ENCODE peak calls at places on chromosomes 2 and 18, in ten cellular contexts. One of them, this sample, is unnamed.

GRCh38 chr18:66838340-66838987 is 234.6 kb upstream of the CDH19 start:
- DNase-seq in right atrium auricular region: peak
- DNase-seq in HepG2: no peak
- DNase-seq in CD8-positive, alpha-beta T cell: no peak
- DNase-seq in GM12865: no peak
- DNase-seq in B cell: no peak
- DNase-seq in AG10803: no peak
- DNase-seq in kidney: no peak
- DNase-seq in H9: no peak
- DNase-seq in breast epithelium: no peak
- DNase-seq in this sample: no peak

GRCh38 chr2:235541016-235541415 is 47.2 kb downstream of the AGAP1 start:
- DNase-seq in breast epithelium: no peak
- DNase-seq in right atrium auricular region: no peak
- DNase-seq in B cell: no peak
- DNase-seq in H9: no peak
- DNase-seq in kidney: no peak
- DNase-seq in CD8-positive, alpha-beta T cell: no peak
- DNase-seq in GM12865: no peak
- DNase-seq in HepG2: peak
- DNase-seq in AG10803: no peak
- DNase-seq in this sample: no peak

GRCh38 chr2:46719499-46719898 is 196.1 kb downstream of the MCFD2 start:
- DNase-seq in kidney: no peak
- DNase-seq in AG10803: peak
- DNase-seq in right atrium auricular region: no peak
- DNase-seq in breast epithelium: no peak
- DNase-seq in B cell: peak
- DNase-seq in H9: no peak
- DNase-seq in HepG2: no peak
- DNase-seq in GM12865: no peak
- DNase-seq in CD8-positive, alpha-beta T cell: no peak
- DNase-seq in this sample: no peak

GRCh38 chr2:15800489-15801329 is 139.6 kb upstream of the MYCN start:
- DNase-seq in breast epithelium: peak
- DNase-seq in H9: peak
- DNase-seq in HepG2: peak
- DNase-seq in kidney: no peak
- DNase-seq in AG10803: no peak
- DNase-seq in CD8-positive, alpha-beta T cell: no peak
- DNase-seq in right atrium auricular region: no peak
- DNase-seq in B cell: no peak
- DNase-seq in GM12865: no peak
- DNase-seq in this sample: peak

GRCh38 chr2:230956827-230957755 is 32.0 kb upstream of the GPR55 start:
- DNase-seq in right atrium auricular region: peak
- DNase-seq in CD8-positive, alpha-beta T cell: no peak
- DNase-seq in HepG2: no peak
- DNase-seq in kidney: no peak
- DNase-seq in GM12865: peak
- DNase-seq in H9: peak
- DNase-seq in AG10803: peak
- DNase-seq in B cell: peak
- DNase-seq in breast epithelium: peak
- DNase-seq in this sample: no peak

GRCh38 chr2:190205643-190206042 is 114.0 kb downstream of the HIBCH start:
- DNase-seq in breast epithelium: no peak
- DNase-seq in H9: no peak
- DNase-seq in right atrium auricular region: no peak
- DNase-seq in kidney: no peak
- DNase-seq in AG10803: peak
- DNase-seq in HepG2: no peak
- DNase-seq in CD8-positive, alpha-beta T cell: no peak
- DNase-seq in GM12865: no peak
- DNase-seq in B cell: no peak
- DNase-seq in this sample: no peak

GRCh38 chr2:122830157-122830556 is 1074.7 kb downstream of the TSN start:
- DNase-seq in CD8-positive, alpha-beta T cell: no peak
- DNase-seq in kidney: no peak
- DNase-seq in AG10803: no peak
- DNase-seq in breast epithelium: no peak
- DNase-seq in HepG2: no peak
- DNase-seq in right atrium auricular region: no peak
- DNase-seq in GM12865: no peak
- DNase-seq in H9: no peak
- DNase-seq in B cell: no peak
- DNase-seq in this sample: no peak

GRCh38 chr2:56713161-56713676 is 529.4 kb downstream of the CCDC85A start:
- DNase-seq in B cell: no peak
- DNase-seq in GM12865: no peak
- DNase-seq in HepG2: no peak
- DNase-seq in right atrium auricular region: no peak
- DNase-seq in H9: no peak
- DNase-seq in CD8-positive, alpha-beta T cell: no peak
- DNase-seq in kidney: no peak
- DNase-seq in breast epithelium: no peak
- DNase-seq in AG10803: peak
- DNase-seq in this sample: no peak

GRCh38 chr2:26696352-26696816 is 3.9 kb downstream of the KCNK3 start:
- DNase-seq in GM12865: no peak
- DNase-seq in HepG2: no peak
- DNase-seq in right atrium auricular region: no peak
- DNase-seq in CD8-positive, alpha-beta T cell: no peak
- DNase-seq in breast epithelium: no peak
- DNase-seq in H9: peak
- DNase-seq in B cell: no peak
- DNase-seq in AG10803: peak
- DNase-seq in kidney: no peak
- DNase-seq in this sample: no peak

GRCh38 chr18:24413148-24413547 is 13.3 kb upstream of the IMPACT start:
- DNase-seq in CD8-positive, alpha-beta T cell: no peak
- DNase-seq in H9: peak
- DNase-seq in AG10803: peak
- DNase-seq in HepG2: no peak
- DNase-seq in GM12865: no peak
- DNase-seq in right atrium auricular region: no peak
- DNase-seq in breast epithelium: no peak
- DNase-seq in kidney: no peak
- DNase-seq in B cell: no peak
- DNase-seq in this sample: no peak

GRCh38 chr2:217231212-217231611 is 371.3 kb upstream of the TNP1 start:
- DNase-seq in HepG2: no peak
- DNase-seq in breast epithelium: no peak
- DNase-seq in CD8-positive, alpha-beta T cell: no peak
- DNase-seq in GM12865: no peak
- DNase-seq in AG10803: peak
- DNase-seq in H9: no peak
- DNase-seq in right atrium auricular region: no peak
- DNase-seq in B cell: no peak
- DNase-seq in kidney: no peak
- DNase-seq in this sample: no peak

GRCh38 chr2:221844187-221844586 is 272.1 kb upstream of the EPHA4 start:
- DNase-seq in kidney: no peak
- DNase-seq in H9: no peak
- DNase-seq in GM12865: peak
- DNase-seq in AG10803: no peak
- DNase-seq in CD8-positive, alpha-beta T cell: no peak
- DNase-seq in breast epithelium: no peak
- DNase-seq in right atrium auricular region: no peak
- DNase-seq in B cell: no peak
- DNase-seq in HepG2: no peak
- DNase-seq in this sample: no peak

GRCh38 chr2:120347387-120348010 is 1.6 kb downstream of the INHBB start:
- DNase-seq in CD8-positive, alpha-beta T cell: no peak
- DNase-seq in breast epithelium: no peak
- DNase-seq in kidney: no peak
- DNase-seq in H9: peak
- DNase-seq in AG10803: peak
- DNase-seq in right atrium auricular region: no peak
- DNase-seq in HepG2: no peak
- DNase-seq in GM12865: no peak
- DNase-seq in B cell: peak
- DNase-seq in this sample: no peak

GRCh38 chr2:71843391-71843850 is 304.2 kb downstream of the CYP26B1 start:
- DNase-seq in kidney: no peak
- DNase-seq in H9: no peak
- DNase-seq in right atrium auricular region: peak
- DNase-seq in breast epithelium: no peak
- DNase-seq in HepG2: no peak
- DNase-seq in GM12865: no peak
- DNase-seq in CD8-positive, alpha-beta T cell: no peak
- DNase-seq in B cell: no peak
- DNase-seq in AG10803: peak
- DNase-seq in this sample: no peak

GRCh38 chr2:235595420-235596010 is 101.7 kb downstream of the AGAP1 start:
- DNase-seq in H9: peak
- DNase-seq in right atrium auricular region: peak
- DNase-seq in GM12865: peak
- DNase-seq in AG10803: peak
- DNase-seq in kidney: peak
- DNase-seq in CD8-positive, alpha-beta T cell: peak
- DNase-seq in breast epithelium: peak
- DNase-seq in B cell: peak
- DNase-seq in HepG2: peak
- DNase-seq in this sample: no peak

GRCh38 chr2:229363126-229363814 is 92.2 kb upstream of the PID1 start:
- DNase-seq in H9: no peak
- DNase-seq in kidney: no peak
- DNase-seq in HepG2: no peak
- DNase-seq in AG10803: peak
- DNase-seq in B cell: no peak
- DNase-seq in CD8-positive, alpha-beta T cell: no peak
- DNase-seq in GM12865: no peak
- DNase-seq in right atrium auricular region: no peak
- DNase-seq in breast epithelium: no peak
- DNase-seq in this sample: no peak

GRCh38 chr18:32167980-32168379 is 21.9 kb upstream of the MEP1B start:
- DNase-seq in B cell: no peak
- DNase-seq in H9: no peak
- DNase-seq in CD8-positive, alpha-beta T cell: no peak
- DNase-seq in GM12865: no peak
- DNase-seq in HepG2: no peak
- DNase-seq in breast epithelium: no peak
- DNase-seq in right atrium auricular region: no peak
- DNase-seq in kidney: no peak
- DNase-seq in AG10803: no peak
- DNase-seq in this sample: no peak

GRCh38 chr2:134671498-134671897 is 47.3 kb downstream of the TMEM163 start:
- DNase-seq in right atrium auricular region: no peak
- DNase-seq in breast epithelium: no peak
- DNase-seq in CD8-positive, alpha-beta T cell: no peak
- DNase-seq in HepG2: no peak
- DNase-seq in GM12865: no peak
- DNase-seq in H9: peak
- DNase-seq in kidney: no peak
- DNase-seq in AG10803: no peak
- DNase-seq in B cell: no peak
- DNase-seq in this sample: no peak

GRCh38 chr2:238467772-238468171 is 41.0 kb downstream of the ASB1 start:
- DNase-seq in breast epithelium: no peak
- DNase-seq in kidney: no peak
- DNase-seq in H9: no peak
- DNase-seq in GM12865: no peak
- DNase-seq in CD8-positive, alpha-beta T cell: no peak
- DNase-seq in AG10803: no peak
- DNase-seq in HepG2: no peak
- DNase-seq in B cell: no peak
- DNase-seq in right atrium auricular region: no peak
- DNase-seq in this sample: no peak

GRCh38 chr2:217147751-217148318 is 288.0 kb upstream of the TNP1 start:
- DNase-seq in H9: no peak
- DNase-seq in B cell: no peak
- DNase-seq in GM12865: no peak
- DNase-seq in kidney: no peak
- DNase-seq in CD8-positive, alpha-beta T cell: no peak
- DNase-seq in HepG2: no peak
- DNase-seq in right atrium auricular region: no peak
- DNase-seq in breast epithelium: no peak
- DNase-seq in AG10803: no peak
- DNase-seq in this sample: no peak

GRCh38 chr2:227214622-227215041 is 50.2 kb downstream of the COL4A3 start:
- DNase-seq in right atrium auricular region: no peak
- DNase-seq in HepG2: no peak
- DNase-seq in GM12865: no peak
- DNase-seq in B cell: no peak
- DNase-seq in AG10803: no peak
- DNase-seq in breast epithelium: no peak
- DNase-seq in CD8-positive, alpha-beta T cell: no peak
- DNase-seq in kidney: no peak
- DNase-seq in H9: no peak
- DNase-seq in this sample: no peak

GRCh38 chr18:57844319-57844718 is 41.2 kb upstream of the ATP8B1 start:
- DNase-seq in kidney: no peak
- DNase-seq in right atrium auricular region: no peak
- DNase-seq in HepG2: no peak
- DNase-seq in AG10803: no peak
- DNase-seq in breast epithelium: no peak
- DNase-seq in GM12865: no peak
- DNase-seq in H9: no peak
- DNase-seq in CD8-positive, alpha-beta T cell: no peak
- DNase-seq in B cell: no peak
- DNase-seq in this sample: no peak
- TF ChIP-seq CTCF in kidney: no peak
- TF ChIP-seq CTCF in right atrium auricular region: no peak
- TF ChIP-seq CTCF in HepG2: no peak
- TF ChIP-seq CTCF in AG10803: no peak
- TF ChIP-seq CTCF in breast epithelium: no peak
- TF ChIP-seq CTCF in GM12865: no peak
- TF ChIP-seq CTCF in H9: no peak
- TF ChIP-seq CTCF in CD8-positive, alpha-beta T cell: no peak
- TF ChIP-seq CTCF in B cell: no peak
- TF ChIP-seq CTCF in this sample: no peak

GRCh38 chr2:111665011-111665410 is 219.0 kb downstream of the ANAPC1 start:
- DNase-seq in HepG2: no peak
- DNase-seq in AG10803: no peak
- DNase-seq in kidney: no peak
- DNase-seq in H9: no peak
- DNase-seq in B cell: no peak
- DNase-seq in breast epithelium: no peak
- DNase-seq in GM12865: no peak
- DNase-seq in right atrium auricular region: no peak
- DNase-seq in CD8-positive, alpha-beta T cell: no peak
- DNase-seq in this sample: no peak
- TF ChIP-seq CTCF in HepG2: no peak
- TF ChIP-seq CTCF in AG10803: no peak
- TF ChIP-seq CTCF in kidney: no peak
- TF ChIP-seq CTCF in H9: no peak
- TF ChIP-seq CTCF in B cell: no peak
- TF ChIP-seq CTCF in breast epithelium: no peak
- TF ChIP-seq CTCF in GM12865: no peak
- TF ChIP-seq CTCF in right atrium auricular region: no peak
- TF ChIP-seq CTCF in CD8-positive, alpha-beta T cell: no peak
- TF ChIP-seq CTCF in this sample: no peak

GRCh38 chr18:28439870-28440269 is 262.9 kb upstream of the CDH2 start:
- DNase-seq in HepG2: no peak
- DNase-seq in H9: no peak
- DNase-seq in breast epithelium: no peak
- DNase-seq in kidney: no peak
- DNase-seq in GM12865: peak
- DNase-seq in right atrium auricular region: no peak
- DNase-seq in B cell: no peak
- DNase-seq in AG10803: peak
- DNase-seq in CD8-positive, alpha-beta T cell: no peak
- DNase-seq in this sample: no peak
- TF ChIP-seq CTCF in HepG2: no peak
- TF ChIP-seq CTCF in H9: no peak
- TF ChIP-seq CTCF in breast epithelium: no peak
- TF ChIP-seq CTCF in kidney: no peak
- TF ChIP-seq CTCF in GM12865: peak
- TF ChIP-seq CTCF in right atrium auricular region: no peak
- TF ChIP-seq CTCF in B cell: no peak
- TF ChIP-seq CTCF in AG10803: peak
- TF ChIP-seq CTCF in CD8-positive, alpha-beta T cell: no peak
- TF ChIP-seq CTCF in this sample: no peak

GRCh38 chr18:79353238-79353637 is 42.5 kb upstream of the NFATC1 start:
- DNase-seq in right atrium auricular region: no peak
- DNase-seq in H9: peak
- DNase-seq in CD8-positive, alpha-beta T cell: no peak
- DNase-seq in AG10803: no peak
- DNase-seq in B cell: no peak
- DNase-seq in HepG2: peak
- DNase-seq in kidney: no peak
- DNase-seq in breast epithelium: no peak
- DNase-seq in GM12865: no peak
- DNase-seq in this sample: no peak
- TF ChIP-seq CTCF in right atrium auricular region: no peak
- TF ChIP-seq CTCF in H9: peak
- TF ChIP-seq CTCF in CD8-positive, alpha-beta T cell: no peak
- TF ChIP-seq CTCF in AG10803: peak
- TF ChIP-seq CTCF in B cell: no peak
- TF ChIP-seq CTCF in HepG2: peak
- TF ChIP-seq CTCF in kidney: no peak
- TF ChIP-seq CTCF in breast epithelium: no peak
- TF ChIP-seq CTCF in GM12865: no peak
- TF ChIP-seq CTCF in this sample: no peak